ENCODE peak calls at places on chromosomes 3 and 15, in seven cellular contexts. One of them, this sample, is unnamed.

GRCh38 chr3:170745211-170745718 is 124.7 kb downstream of the RPL22L1 start:
- DNase-seq in KBM-7: no peak
- DNase-seq in NCI-H2081 treated with DMSO at 0.1 percent for 48 hours: no peak
- DNase-seq in KG1: no peak
- DNase-seq in ovary: no peak
- DNase-seq in SW480: peak
- DNase-seq in stimulated activated CD4-positive, alpha-beta T cell treated with anti-CD3 and anti-CD28 coated beads, Interleukin-15, amount 100 ng/mL, for 1 hour: no peak
- DNase-seq in this sample: no peak

GRCh38 chr15:26260517-26261133 is 397.5 kb upstream of the ATP10A start:
- DNase-seq in KBM-7: peak
- DNase-seq in NCI-H2081 treated with DMSO at 0.1 percent for 48 hours: no peak
- DNase-seq in KG1: no peak
- DNase-seq in ovary: no peak
- DNase-seq in SW480: peak
- DNase-seq in stimulated activated CD4-positive, alpha-beta T cell treated with anti-CD3 and anti-CD28 coated beads, Interleukin-15, amount 100 ng/mL, for 1 hour: no peak
- DNase-seq in this sample: peak

GRCh38 chr3:53938645-53939044 is 47.0 kb upstream of the SELENOK start:
- DNase-seq in KBM-7: peak
- DNase-seq in NCI-H2081 treated with DMSO at 0.1 percent for 48 hours: no peak
- DNase-seq in KG1: peak
- DNase-seq in ovary: no peak
- DNase-seq in SW480: peak
- DNase-seq in stimulated activated CD4-positive, alpha-beta T cell treated with anti-CD3 and anti-CD28 coated beads, Interleukin-15, amount 100 ng/mL, for 1 hour: no peak
- DNase-seq in this sample: peak

GRCh38 chr3:9172851-9173320 is 76.6 kb downstream of the SRGAP3 start:
- DNase-seq in KBM-7: peak
- DNase-seq in NCI-H2081 treated with DMSO at 0.1 percent for 48 hours: no peak
- DNase-seq in KG1: no peak
- DNase-seq in ovary: peak
- DNase-seq in SW480: no peak
- DNase-seq in stimulated activated CD4-positive, alpha-beta T cell treated with anti-CD3 and anti-CD28 coated beads, Interleukin-15, amount 100 ng/mL, for 1 hour: no peak
- DNase-seq in this sample: no peak

GRCh38 chr3:67376416-67376815 is 278.0 kb downstream of the SUCLG2 start:
- DNase-seq in KBM-7: no peak
- DNase-seq in NCI-H2081 treated with DMSO at 0.1 percent for 48 hours: no peak
- DNase-seq in KG1: no peak
- DNase-seq in ovary: no peak
- DNase-seq in SW480: no peak
- DNase-seq in stimulated activated CD4-positive, alpha-beta T cell treated with anti-CD3 and anti-CD28 coated beads, Interleukin-15, amount 100 ng/mL, for 1 hour: no peak
- DNase-seq in this sample: no peak

GRCh38 chr3:70360985-70361384 is 48.5 kb upstream of the MDFIC2 start:
- DNase-seq in KBM-7: no peak
- DNase-seq in NCI-H2081 treated with DMSO at 0.1 percent for 48 hours: no peak
- DNase-seq in KG1: no peak
- DNase-seq in ovary: no peak
- DNase-seq in SW480: peak
- DNase-seq in stimulated activated CD4-positive, alpha-beta T cell treated with anti-CD3 and anti-CD28 coated beads, Interleukin-15, amount 100 ng/mL, for 1 hour: no peak
- DNase-seq in this sample: peak

GRCh38 chr15:58233341-58233740 is 95.2 kb downstream of the AQP9 start:
- DNase-seq in KBM-7: no peak
- DNase-seq in NCI-H2081 treated with DMSO at 0.1 percent for 48 hours: no peak
- DNase-seq in KG1: no peak
- DNase-seq in ovary: no peak
- DNase-seq in SW480: no peak
- DNase-seq in stimulated activated CD4-positive, alpha-beta T cell treated with anti-CD3 and anti-CD28 coated beads, Interleukin-15, amount 100 ng/mL, for 1 hour: no peak
- DNase-seq in this sample: no peak

GRCh38 chr3:154224366-154224765 is 99.9 kb downstream of the DHX36 start:
- DNase-seq in KBM-7: no peak
- DNase-seq in NCI-H2081 treated with DMSO at 0.1 percent for 48 hours: no peak
- DNase-seq in KG1: no peak
- DNase-seq in ovary: no peak
- DNase-seq in SW480: no peak
- DNase-seq in stimulated activated CD4-positive, alpha-beta T cell treated with anti-CD3 and anti-CD28 coated beads, Interleukin-15, amount 100 ng/mL, for 1 hour: no peak
- DNase-seq in this sample: no peak

GRCh38 chr15:89441295-89441762 is 55.1 kb downstream of the RHCG start:
- DNase-seq in KBM-7: peak
- DNase-seq in NCI-H2081 treated with DMSO at 0.1 percent for 48 hours: no peak
- DNase-seq in KG1: no peak
- DNase-seq in ovary: no peak
- DNase-seq in SW480: no peak
- DNase-seq in stimulated activated CD4-positive, alpha-beta T cell treated with anti-CD3 and anti-CD28 coated beads, Interleukin-15, amount 100 ng/mL, for 1 hour: no peak
- DNase-seq in this sample: no peak

GRCh38 chr3:18538463-18538862 is 113.3 kb upstream of the SATB1 start:
- DNase-seq in KBM-7: no peak
- DNase-seq in NCI-H2081 treated with DMSO at 0.1 percent for 48 hours: no peak
- DNase-seq in KG1: no peak
- DNase-seq in ovary: no peak
- DNase-seq in SW480: no peak
- DNase-seq in stimulated activated CD4-positive, alpha-beta T cell treated with anti-CD3 and anti-CD28 coated beads, Interleukin-15, amount 100 ng/mL, for 1 hour: no peak
- DNase-seq in this sample: no peak

GRCh38 chr15:44101944-44102343 is 93.1 kb downstream of the FRMD5 start:
- DNase-seq in KBM-7: no peak
- DNase-seq in NCI-H2081 treated with DMSO at 0.1 percent for 48 hours: no peak
- DNase-seq in KG1: no peak
- DNase-seq in ovary: no peak
- DNase-seq in SW480: peak
- DNase-seq in stimulated activated CD4-positive, alpha-beta T cell treated with anti-CD3 and anti-CD28 coated beads, Interleukin-15, amount 100 ng/mL, for 1 hour: no peak
- DNase-seq in this sample: no peak

GRCh38 chr3:97820780-97821179 is 1.0 kb upstream of the CRYBG3 start:
- DNase-seq in KBM-7: no peak
- DNase-seq in NCI-H2081 treated with DMSO at 0.1 percent for 48 hours: no peak
- DNase-seq in KG1: no peak
- DNase-seq in ovary: no peak
- DNase-seq in SW480: no peak
- DNase-seq in stimulated activated CD4-positive, alpha-beta T cell treated with anti-CD3 and anti-CD28 coated beads, Interleukin-15, amount 100 ng/mL, for 1 hour: no peak
- DNase-seq in this sample: no peak

GRCh38 chr15:84006467-84006866 is 229.1 kb upstream of the GOLGA6L4 start:
- DNase-seq in KBM-7: no peak
- DNase-seq in NCI-H2081 treated with DMSO at 0.1 percent for 48 hours: no peak
- DNase-seq in KG1: no peak
- DNase-seq in ovary: no peak
- DNase-seq in SW480: no peak
- DNase-seq in stimulated activated CD4-positive, alpha-beta T cell treated with anti-CD3 and anti-CD28 coated beads, Interleukin-15, amount 100 ng/mL, for 1 hour: no peak
- DNase-seq in this sample: no peak

GRCh38 chr3:70861855-70862254 is 549.4 kb upstream of the MDFIC2 start:
- DNase-seq in KBM-7: no peak
- DNase-seq in NCI-H2081 treated with DMSO at 0.1 percent for 48 hours: no peak
- DNase-seq in KG1: no peak
- DNase-seq in ovary: no peak
- DNase-seq in SW480: no peak
- DNase-seq in stimulated activated CD4-positive, alpha-beta T cell treated with anti-CD3 and anti-CD28 coated beads, Interleukin-15, amount 100 ng/mL, for 1 hour: no peak
- DNase-seq in this sample: no peak

GRCh38 chr15:35209838-35210237 is 124.7 kb upstream of the NANOGP8 start:
- DNase-seq in KBM-7: no peak
- DNase-seq in NCI-H2081 treated with DMSO at 0.1 percent for 48 hours: no peak
- DNase-seq in KG1: no peak
- DNase-seq in ovary: no peak
- DNase-seq in SW480: no peak
- DNase-seq in stimulated activated CD4-positive, alpha-beta T cell treated with anti-CD3 and anti-CD28 coated beads, Interleukin-15, amount 100 ng/mL, for 1 hour: no peak
- DNase-seq in this sample: peak

GRCh38 chr3:54837964-54838363 is 89.9 kb downstream of the LRTM1 start:
- DNase-seq in KBM-7: peak
- DNase-seq in NCI-H2081 treated with DMSO at 0.1 percent for 48 hours: no peak
- DNase-seq in KG1: no peak
- DNase-seq in ovary: no peak
- DNase-seq in SW480: peak
- DNase-seq in stimulated activated CD4-positive, alpha-beta T cell treated with anti-CD3 and anti-CD28 coated beads, Interleukin-15, amount 100 ng/mL, for 1 hour: no peak
- DNase-seq in this sample: peak

GRCh38 chr3:9903904-9904303 is 1.3 kb downstream of the IL17RE start:
- DNase-seq in KBM-7: no peak
- DNase-seq in NCI-H2081 treated with DMSO at 0.1 percent for 48 hours: no peak
- DNase-seq in KG1: no peak
- DNase-seq in ovary: no peak
- DNase-seq in SW480: no peak
- DNase-seq in stimulated activated CD4-positive, alpha-beta T cell treated with anti-CD3 and anti-CD28 coated beads, Interleukin-15, amount 100 ng/mL, for 1 hour: no peak
- DNase-seq in this sample: no peak

GRCh38 chr3:71629289-71630252 is 46.0 kb upstream of the FOXP1 start:
- DNase-seq in KBM-7: peak
- DNase-seq in NCI-H2081 treated with DMSO at 0.1 percent for 48 hours: no peak
- DNase-seq in KG1: no peak
- DNase-seq in ovary: no peak
- DNase-seq in SW480: no peak
- DNase-seq in stimulated activated CD4-positive, alpha-beta T cell treated with anti-CD3 and anti-CD28 coated beads, Interleukin-15, amount 100 ng/mL, for 1 hour: no peak
- DNase-seq in this sample: no peak

GRCh38 chr15:91855684-91856553 is 2.4 kb downstream of the SLCO3A1 start:
- DNase-seq in KBM-7: no peak
- DNase-seq in NCI-H2081 treated with DMSO at 0.1 percent for 48 hours: peak
- DNase-seq in KG1: no peak
- DNase-seq in ovary: no peak
- DNase-seq in SW480: peak
- DNase-seq in stimulated activated CD4-positive, alpha-beta T cell treated with anti-CD3 and anti-CD28 coated beads, Interleukin-15, amount 100 ng/mL, for 1 hour: no peak
- DNase-seq in this sample: peak

GRCh38 chr3:111069974-111070751 is 1.5 kb upstream of the NECTIN3 start:
- DNase-seq in KBM-7: no peak
- DNase-seq in NCI-H2081 treated with DMSO at 0.1 percent for 48 hours: no peak
- DNase-seq in KG1: no peak
- DNase-seq in ovary: peak
- DNase-seq in SW480: no peak
- DNase-seq in stimulated activated CD4-positive, alpha-beta T cell treated with anti-CD3 and anti-CD28 coated beads, Interleukin-15, amount 100 ng/mL, for 1 hour: no peak
- DNase-seq in this sample: peak

GRCh38 chr3:127037021-127037400 is 54.1 kb downstream of the PLXNA1 start:
- DNase-seq in KBM-7: no peak
- DNase-seq in NCI-H2081 treated with DMSO at 0.1 percent for 48 hours: no peak
- DNase-seq in KG1: no peak
- DNase-seq in ovary: peak
- DNase-seq in SW480: no peak
- DNase-seq in stimulated activated CD4-positive, alpha-beta T cell treated with anti-CD3 and anti-CD28 coated beads, Interleukin-15, amount 100 ng/mL, for 1 hour: no peak
- DNase-seq in this sample: no peak

GRCh38 chr15:86082619-86083377 is 3.1 kb downstream of the AGBL1 start:
- DNase-seq in KBM-7: peak
- DNase-seq in NCI-H2081 treated with DMSO at 0.1 percent for 48 hours: no peak
- DNase-seq in KG1: no peak
- DNase-seq in ovary: no peak
- DNase-seq in SW480: no peak
- DNase-seq in stimulated activated CD4-positive, alpha-beta T cell treated with anti-CD3 and anti-CD28 coated beads, Interleukin-15, amount 100 ng/mL, for 1 hour: no peak
- DNase-seq in this sample: peak

GRCh38 chr3:27960133-27960532 is 238.0 kb upstream of the EOMES start:
- DNase-seq in KBM-7: no peak
- DNase-seq in NCI-H2081 treated with DMSO at 0.1 percent for 48 hours: no peak
- DNase-seq in KG1: no peak
- DNase-seq in ovary: no peak
- DNase-seq in SW480: peak
- DNase-seq in stimulated activated CD4-positive, alpha-beta T cell treated with anti-CD3 and anti-CD28 coated beads, Interleukin-15, amount 100 ng/mL, for 1 hour: no peak
- DNase-seq in this sample: peak

GRCh38 chr3:183537295-183537730 is 18.2 kb downstream of the KLHL6 start:
- DNase-seq in KBM-7: peak
- DNase-seq in NCI-H2081 treated with DMSO at 0.1 percent for 48 hours: no peak
- DNase-seq in KG1: no peak
- DNase-seq in ovary: no peak
- DNase-seq in SW480: no peak
- DNase-seq in stimulated activated CD4-positive, alpha-beta T cell treated with anti-CD3 and anti-CD28 coated beads, Interleukin-15, amount 100 ng/mL, for 1 hour: no peak
- DNase-seq in this sample: no peak

This sample was measured in hepatocyte.